ENCODE peak calls at places on chromosomes 3 and 15, in seven cellular contexts. One of them, this sample, is unnamed.
A peak's percentile ranks its signal among the peaks of the same experiment; 100 is the strongest.

GRCh38 chr3:18791752-18792151 is 356.6 kb upstream of the KCNH8 start:
- DNase-seq in choroid plexus epithelial cell: no peak
- DNase-seq in progenitor cell of endocrine pancreas: no peak
- DNase-seq in B cell: no peak
- DNase-seq in mammary epithelial cell: no peak
- DNase-seq in CD8-positive, alpha-beta T cell: no peak
- DNase-seq in activated CD8-positive, alpha-beta T cell treated with anti-CD3 and anti-CD28 coated beads for 36 hours: no peak
- DNase-seq in this sample: no peak

GRCh38 chr3:141939759-141940158 is 63.3 kb downstream of the ATP1B3 start:
- DNase-seq in choroid plexus epithelial cell: no peak
- DNase-seq in progenitor cell of endocrine pancreas: no peak
- DNase-seq in B cell: no peak
- DNase-seq in mammary epithelial cell: no peak
- DNase-seq in CD8-positive, alpha-beta T cell: no peak
- DNase-seq in activated CD8-positive, alpha-beta T cell treated with anti-CD3 and anti-CD28 coated beads for 36 hours: no peak
- DNase-seq in this sample: no peak

GRCh38 chr3:184145120-184145524 is 10.0 kb downstream of the EIF2B5 start:
- DNase-seq in choroid plexus epithelial cell: peak; percentile 78
- DNase-seq in progenitor cell of endocrine pancreas: no peak
- DNase-seq in B cell: no peak
- DNase-seq in mammary epithelial cell: peak; percentile 67
- DNase-seq in CD8-positive, alpha-beta T cell: no peak
- DNase-seq in activated CD8-positive, alpha-beta T cell treated with anti-CD3 and anti-CD28 coated beads for 36 hours: peak; percentile 61
- DNase-seq in this sample: no peak

GRCh38 chr3:127740136-127740915 is 67.6 kb downstream of the ABTB1 start:
- DNase-seq in choroid plexus epithelial cell: no peak
- DNase-seq in progenitor cell of endocrine pancreas: no peak
- DNase-seq in B cell: no peak
- DNase-seq in mammary epithelial cell: no peak
- DNase-seq in CD8-positive, alpha-beta T cell: no peak
- DNase-seq in activated CD8-positive, alpha-beta T cell treated with anti-CD3 and anti-CD28 coated beads for 36 hours: no peak
- DNase-seq in this sample: no peak

GRCh38 chr15:92393287-92393993 is at the start of gene ST8SIA2:
- DNase-seq in choroid plexus epithelial cell: no peak
- DNase-seq in progenitor cell of endocrine pancreas: peak; percentile 65
- DNase-seq in B cell: no peak
- DNase-seq in mammary epithelial cell: peak; percentile 48
- DNase-seq in CD8-positive, alpha-beta T cell: no peak
- DNase-seq in activated CD8-positive, alpha-beta T cell treated with anti-CD3 and anti-CD28 coated beads for 36 hours: peak; percentile 13
- DNase-seq in this sample: peak; percentile 45

GRCh38 chr3:160180581-160181216 is 44.5 kb upstream of the C3orf80 start:
- DNase-seq in choroid plexus epithelial cell: peak; percentile 9
- DNase-seq in progenitor cell of endocrine pancreas: no peak
- DNase-seq in B cell: no peak
- DNase-seq in mammary epithelial cell: no peak
- DNase-seq in CD8-positive, alpha-beta T cell: no peak
- DNase-seq in activated CD8-positive, alpha-beta T cell treated with anti-CD3 and anti-CD28 coated beads for 36 hours: no peak
- DNase-seq in this sample: no peak

GRCh38 chr15:101641894-101642293 is 10.3 kb downstream of the TM2D3 start:
- DNase-seq in choroid plexus epithelial cell: peak; percentile 53
- DNase-seq in progenitor cell of endocrine pancreas: no peak
- DNase-seq in B cell: no peak
- DNase-seq in mammary epithelial cell: peak; percentile 9
- DNase-seq in CD8-positive, alpha-beta T cell: no peak
- DNase-seq in activated CD8-positive, alpha-beta T cell treated with anti-CD3 and anti-CD28 coated beads for 36 hours: no peak
- DNase-seq in this sample: peak; percentile 33

GRCh38 chr15:78360426-78360825 is 20.3 kb downstream of the CRABP1 start:
- DNase-seq in choroid plexus epithelial cell: no peak
- DNase-seq in progenitor cell of endocrine pancreas: no peak
- DNase-seq in B cell: no peak
- DNase-seq in mammary epithelial cell: no peak
- DNase-seq in CD8-positive, alpha-beta T cell: no peak
- DNase-seq in activated CD8-positive, alpha-beta T cell treated with anti-CD3 and anti-CD28 coated beads for 36 hours: no peak
- DNase-seq in this sample: no peak

GRCh38 chr3:62048577-62048976 is 324.8 kb downstream of the FEZF2 start:
- DNase-seq in choroid plexus epithelial cell: no peak
- DNase-seq in progenitor cell of endocrine pancreas: no peak
- DNase-seq in B cell: no peak
- DNase-seq in mammary epithelial cell: no peak
- DNase-seq in CD8-positive, alpha-beta T cell: no peak
- DNase-seq in activated CD8-positive, alpha-beta T cell treated with anti-CD3 and anti-CD28 coated beads for 36 hours: no peak
- DNase-seq in this sample: no peak

GRCh38 chr3:98434412-98434811 is 28.6 kb upstream of the OR5K1 start:
- DNase-seq in choroid plexus epithelial cell: no peak
- DNase-seq in progenitor cell of endocrine pancreas: no peak
- DNase-seq in B cell: no peak
- DNase-seq in mammary epithelial cell: no peak
- DNase-seq in CD8-positive, alpha-beta T cell: no peak
- DNase-seq in activated CD8-positive, alpha-beta T cell treated with anti-CD3 and anti-CD28 coated beads for 36 hours: no peak
- DNase-seq in this sample: no peak

GRCh38 chr3:157355276-157355675 is 81.4 kb upstream of the PTX3 start:
- DNase-seq in choroid plexus epithelial cell: no peak
- DNase-seq in progenitor cell of endocrine pancreas: no peak
- DNase-seq in B cell: no peak
- DNase-seq in mammary epithelial cell: no peak
- DNase-seq in CD8-positive, alpha-beta T cell: no peak
- DNase-seq in activated CD8-positive, alpha-beta T cell treated with anti-CD3 and anti-CD28 coated beads for 36 hours: no peak
- DNase-seq in this sample: no peak

GRCh38 chr3:148372476-148372875 is 325.2 kb upstream of the AGTR1 start:
- DNase-seq in choroid plexus epithelial cell: peak; percentile 43
- DNase-seq in progenitor cell of endocrine pancreas: no peak
- DNase-seq in B cell: no peak
- DNase-seq in mammary epithelial cell: peak; percentile 12
- DNase-seq in CD8-positive, alpha-beta T cell: no peak
- DNase-seq in activated CD8-positive, alpha-beta T cell treated with anti-CD3 and anti-CD28 coated beads for 36 hours: no peak
- DNase-seq in this sample: no peak

GRCh38 chr3:52244061-52244628 is 1.4 kb upstream of the PPM1M start:
- DNase-seq in choroid plexus epithelial cell: peak; percentile 19
- DNase-seq in progenitor cell of endocrine pancreas: no peak
- DNase-seq in B cell: no peak
- DNase-seq in mammary epithelial cell: peak; percentile 81
- DNase-seq in CD8-positive, alpha-beta T cell: no peak
- DNase-seq in activated CD8-positive, alpha-beta T cell treated with anti-CD3 and anti-CD28 coated beads for 36 hours: peak; percentile 78
- DNase-seq in this sample: peak; percentile 86

GRCh38 chr15:78345726-78346125 is 5.6 kb downstream of the CRABP1 start:
- DNase-seq in choroid plexus epithelial cell: no peak
- DNase-seq in progenitor cell of endocrine pancreas: no peak
- DNase-seq in B cell: no peak
- DNase-seq in mammary epithelial cell: no peak
- DNase-seq in CD8-positive, alpha-beta T cell: no peak
- DNase-seq in activated CD8-positive, alpha-beta T cell treated with anti-CD3 and anti-CD28 coated beads for 36 hours: no peak
- DNase-seq in this sample: no peak

GRCh38 chr15:42955518-42955917 is 34.9 kb upstream of the TTBK2 start:
- DNase-seq in choroid plexus epithelial cell: peak; percentile 70
- DNase-seq in progenitor cell of endocrine pancreas: no peak
- DNase-seq in B cell: no peak
- DNase-seq in mammary epithelial cell: peak; percentile 95
- DNase-seq in CD8-positive, alpha-beta T cell: no peak
- DNase-seq in activated CD8-positive, alpha-beta T cell treated with anti-CD3 and anti-CD28 coated beads for 36 hours: no peak
- DNase-seq in this sample: no peak

GRCh38 chr15:85097706-85098105 is 116.0 kb downstream of the PDE8A start:
- DNase-seq in choroid plexus epithelial cell: peak; percentile 61
- DNase-seq in progenitor cell of endocrine pancreas: no peak
- DNase-seq in B cell: no peak
- DNase-seq in mammary epithelial cell: no peak
- DNase-seq in CD8-positive, alpha-beta T cell: no peak
- DNase-seq in activated CD8-positive, alpha-beta T cell treated with anti-CD3 and anti-CD28 coated beads for 36 hours: no peak
- DNase-seq in this sample: no peak

GRCh38 chr3:174710622-174711021 is 148.5 kb upstream of the NAALADL2 start:
- DNase-seq in choroid plexus epithelial cell: peak; percentile 26
- DNase-seq in progenitor cell of endocrine pancreas: no peak
- DNase-seq in B cell: no peak
- DNase-seq in mammary epithelial cell: no peak
- DNase-seq in CD8-positive, alpha-beta T cell: no peak
- DNase-seq in activated CD8-positive, alpha-beta T cell treated with anti-CD3 and anti-CD28 coated beads for 36 hours: no peak
- DNase-seq in this sample: no peak

GRCh38 chr3:149266733-149267132 is 45.1 kb upstream of the CP start:
- DNase-seq in choroid plexus epithelial cell: no peak
- DNase-seq in progenitor cell of endocrine pancreas: no peak
- DNase-seq in B cell: no peak
- DNase-seq in mammary epithelial cell: no peak
- DNase-seq in CD8-positive, alpha-beta T cell: no peak
- DNase-seq in activated CD8-positive, alpha-beta T cell treated with anti-CD3 and anti-CD28 coated beads for 36 hours: no peak
- DNase-seq in this sample: no peak

GRCh38 chr15:101179341-101180153 is 72.3 kb downstream of the CHSY1 start:
- DNase-seq in choroid plexus epithelial cell: peak; percentile 67
- DNase-seq in progenitor cell of endocrine pancreas: no peak
- DNase-seq in B cell: no peak
- DNase-seq in mammary epithelial cell: peak; percentile 18
- DNase-seq in CD8-positive, alpha-beta T cell: no peak
- DNase-seq in activated CD8-positive, alpha-beta T cell treated with anti-CD3 and anti-CD28 coated beads for 36 hours: no peak
- DNase-seq in this sample: no peak

GRCh38 chr3:147370316-147370715 is 36.0 kb downstream of the ZIC4 start:
- DNase-seq in choroid plexus epithelial cell: no peak
- DNase-seq in progenitor cell of endocrine pancreas: no peak
- DNase-seq in B cell: no peak
- DNase-seq in mammary epithelial cell: no peak
- DNase-seq in CD8-positive, alpha-beta T cell: no peak
- DNase-seq in activated CD8-positive, alpha-beta T cell treated with anti-CD3 and anti-CD28 coated beads for 36 hours: no peak
- DNase-seq in this sample: no peak

GRCh38 chr3:69787436-69788168 is 48.3 kb downstream of the MITF start:
- DNase-seq in choroid plexus epithelial cell: peak; percentile 91
- DNase-seq in progenitor cell of endocrine pancreas: no peak
- DNase-seq in B cell: no peak
- DNase-seq in mammary epithelial cell: peak; percentile 66
- DNase-seq in CD8-positive, alpha-beta T cell: no peak
- DNase-seq in activated CD8-positive, alpha-beta T cell treated with anti-CD3 and anti-CD28 coated beads for 36 hours: no peak
- DNase-seq in this sample: no peak

GRCh38 chr3:69786854-69787253 is 47.6 kb downstream of the MITF start:
- DNase-seq in choroid plexus epithelial cell: no peak
- DNase-seq in progenitor cell of endocrine pancreas: no peak
- DNase-seq in B cell: no peak
- DNase-seq in mammary epithelial cell: no peak
- DNase-seq in CD8-positive, alpha-beta T cell: no peak
- DNase-seq in activated CD8-positive, alpha-beta T cell treated with anti-CD3 and anti-CD28 coated beads for 36 hours: no peak
- DNase-seq in this sample: no peak

GRCh38 chr3:69791111-69791510 is 51.8 kb downstream of the MITF start:
- DNase-seq in choroid plexus epithelial cell: peak; percentile 97
- DNase-seq in progenitor cell of endocrine pancreas: no peak
- DNase-seq in B cell: no peak
- DNase-seq in mammary epithelial cell: peak; percentile 62
- DNase-seq in CD8-positive, alpha-beta T cell: no peak
- DNase-seq in activated CD8-positive, alpha-beta T cell treated with anti-CD3 and anti-CD28 coated beads for 36 hours: no peak
- DNase-seq in this sample: no peak

GRCh38 chr3:69791919-69792399 is 52.7 kb downstream of the MITF start:
- DNase-seq in choroid plexus epithelial cell: peak; percentile 83
- DNase-seq in progenitor cell of endocrine pancreas: no peak
- DNase-seq in B cell: no peak
- DNase-seq in mammary epithelial cell: peak; percentile 35
- DNase-seq in CD8-positive, alpha-beta T cell: no peak
- DNase-seq in activated CD8-positive, alpha-beta T cell treated with anti-CD3 and anti-CD28 coated beads for 36 hours: no peak
- DNase-seq in this sample: no peak
- TF ChIP-seq CTCF in choroid plexus epithelial cell: peak; percentile 61
- TF ChIP-seq CTCF in progenitor cell of endocrine pancreas: peak; percentile 40
- TF ChIP-seq CTCF in B cell: no peak
- TF ChIP-seq CTCF in mammary epithelial cell: peak; percentile 59
- TF ChIP-seq CTCF in CD8-positive, alpha-beta T cell: no peak
- TF ChIP-seq CTCF in activated CD8-positive, alpha-beta T cell treated with anti-CD3 and anti-CD28 coated beads for 36 hours: no peak
- TF ChIP-seq CTCF in this sample: no peak

DNA sequence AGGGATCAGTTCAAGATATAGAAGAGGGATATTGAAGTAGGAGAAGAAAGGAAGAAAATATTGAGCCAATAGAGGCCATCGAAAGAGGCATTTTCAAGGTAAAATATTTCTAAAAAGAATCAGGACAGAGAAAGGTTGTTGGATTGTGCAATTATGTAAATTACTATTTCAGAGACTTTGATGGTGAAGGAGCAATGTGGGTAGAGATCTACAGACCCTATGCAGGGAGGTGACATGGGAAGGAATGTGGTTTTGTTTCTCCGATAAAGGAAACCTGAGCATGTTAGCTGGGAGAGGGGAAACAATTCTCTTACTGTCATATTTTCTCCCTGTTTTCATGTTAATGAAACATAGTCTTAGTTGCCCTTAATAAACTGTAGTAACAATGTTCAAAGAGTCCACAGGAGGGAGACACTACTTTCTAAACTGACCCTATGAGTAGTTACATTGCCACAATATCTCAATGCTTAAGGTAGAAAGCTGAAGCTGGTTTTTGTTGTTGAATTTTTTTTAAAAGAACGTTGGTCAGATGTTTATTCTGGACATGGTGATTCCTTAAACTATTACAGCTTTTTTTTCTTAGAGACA is 133.3 kb downstream of the GRM7 start:
- DNase-seq in choroid plexus epithelial cell: peak; percentile 2
- DNase-seq in progenitor cell of endocrine pancreas: no peak
- DNase-seq in B cell: no peak
- DNase-seq in mammary epithelial cell: no peak
- DNase-seq in CD8-positive, alpha-beta T cell: no peak
- DNase-seq in activated CD8-positive, alpha-beta T cell treated with anti-CD3 and anti-CD28 coated beads for 36 hours: no peak
- DNase-seq in this sample: no peak
- TF ChIP-seq CTCF in choroid plexus epithelial cell: no peak
- TF ChIP-seq CTCF in progenitor cell of endocrine pancreas: peak; percentile 41
- TF ChIP-seq CTCF in B cell: no peak
- TF ChIP-seq CTCF in mammary epithelial cell: peak; percentile 23
- TF ChIP-seq CTCF in CD8-positive, alpha-beta T cell: no peak
- TF ChIP-seq CTCF in activated CD8-positive, alpha-beta T cell treated with anti-CD3 and anti-CD28 coated beads for 36 hours: no peak
- TF ChIP-seq CTCF in this sample: no peak

GRCh38 chr3:20529911-20530310 is 343.9 kb upstream of the SGO1 start:
- DNase-seq in choroid plexus epithelial cell: no peak
- DNase-seq in progenitor cell of endocrine pancreas: no peak
- DNase-seq in B cell: no peak
- DNase-seq in mammary epithelial cell: no peak
- DNase-seq in CD8-positive, alpha-beta T cell: no peak
- DNase-seq in activated CD8-positive, alpha-beta T cell treated with anti-CD3 and anti-CD28 coated beads for 36 hours: no peak
- DNase-seq in this sample: no peak
- TF ChIP-seq CTCF in choroid plexus epithelial cell: no peak
- TF ChIP-seq CTCF in progenitor cell of endocrine pancreas: no peak
- TF ChIP-seq CTCF in B cell: no peak
- TF ChIP-seq CTCF in mammary epithelial cell: no peak
- TF ChIP-seq CTCF in CD8-positive, alpha-beta T cell: no peak
- TF ChIP-seq CTCF in activated CD8-positive, alpha-beta T cell treated with anti-CD3 and anti-CD28 coated beads for 36 hours: no peak
- TF ChIP-seq CTCF in this sample: no peak

GRCh38 chr3:94990952-94991705 is 928.3 kb downstream of the NSUN3 start:
- DNase-seq in choroid plexus epithelial cell: no peak
- DNase-seq in progenitor cell of endocrine pancreas: no peak
- DNase-seq in B cell: no peak
- DNase-seq in mammary epithelial cell: no peak
- DNase-seq in CD8-positive, alpha-beta T cell: no peak
- DNase-seq in activated CD8-positive, alpha-beta T cell treated with anti-CD3 and anti-CD28 coated beads for 36 hours: no peak
- DNase-seq in this sample: no peak
- TF ChIP-seq CTCF in choroid plexus epithelial cell: no peak
- TF ChIP-seq CTCF in progenitor cell of endocrine pancreas: peak; percentile 15
- TF ChIP-seq CTCF in B cell: no peak
- TF ChIP-seq CTCF in mammary epithelial cell: no peak
- TF ChIP-seq CTCF in CD8-positive, alpha-beta T cell: no peak
- TF ChIP-seq CTCF in activated CD8-positive, alpha-beta T cell treated with anti-CD3 and anti-CD28 coated beads for 36 hours: no peak
- TF ChIP-seq CTCF in this sample: no peak

This sample was measured in GM20000.